ENCODE peak calls at places on chromosomes 11 and 22, in four cellular contexts. C is H9, F is IMR-90, M is H1. E is an unnamed sample.

GRCh38 chr22:49733631-49734030 is 94.0 kb downstream of the BRD1 start:
- DNase-seq in F (no peak), C (no peak), M (no peak), E (no peak)

GRCh38 chr22:35430897-35431322 is 31.0 kb downstream of the MCM5 start:
- DNase-seq in C (peak), M (peak), F (peak), E (peak)

GRCh38 chr11:27211370-27212127 is 151.5 kb downstream of the CCDC34 start:
- DNase-seq in C (no peak), M (peak), F (no peak), E (no peak)

GRCh38 chr22:41952713-41953112 is 763 bp downstream of the SMIM45 start:
- DNase-seq in M (no peak), F (no peak), C (no peak), E (no peak)

GRCh38 chr22:44591146-44591790 is 93.2 kb upstream of the RTL6 start:
- DNase-seq in C (no peak), F (no peak), M (no peak), E (no peak)

GRCh38 chr11:49377978-49378377 is 169.6 kb upstream of the FOLH1 start:
- DNase-seq in M (no peak), C (no peak), F (no peak), E (peak)

GRCh38 chr11:128098840-128099239 is 488.5 kb downstream of the ETS1 start:
- DNase-seq in M (no peak), C (no peak), F (no peak), E (peak)

GRCh38 chr11:66851698-66852465 is 5.0 kb upstream of the LRFN4 start:
- DNase-seq in F (no peak), M (peak), C (peak), E (peak)

GRCh38 chr11:33899383-33900037 is 7.6 kb upstream of the LMO2 start:
- DNase-seq in C (no peak), M (no peak), F (peak), E (peak)

GRCh38 chr11:92340839-92341238 is 116.2 kb downstream of the FAT3 start:
- DNase-seq in F (peak), M (peak), C (peak), E (peak)

GRCh38 chr22:26038365-26038764 is 130.9 kb upstream of the SEZ6L start:
- DNase-seq in C (no peak), F (no peak), M (no peak), E (peak)

GRCh38 chr11:69750108-69750850 is 24.9 kb downstream of the FGF4 start:
- DNase-seq in M (no peak), F (no peak), C (no peak), E (no peak)

GRCh38 chr11:3228445-3228829 is 3.8 kb downstream of the MRGPRE start:
- DNase-seq in M (no peak), C (no peak), F (no peak), E (no peak)

GRCh38 chr22:33332538-33332937 is 274.4 kb upstream of the SYN3 start:
- DNase-seq in C (no peak), F (no peak), M (no peak), E (no peak)

GRCh38 chr22:23862103-23862502 is 4.4 kb downstream of the SLC2A11 start:
- DNase-seq in F (peak), M (peak), C (peak), E (peak)

GRCh38 chr22:47205081-47205491 is 442.6 kb downstream of the TBC1D22A start:
- DNase-seq in M (peak), F (no peak), C (no peak), E (no peak)

GRCh38 chr11:109865558-109866186 is 227.5 kb upstream of the ZC3H12C start:
- DNase-seq in F (no peak), C (peak), M (no peak), E (peak)

GRCh38 chr22:29536411-29536810 is 17.1 kb downstream of the THOC5 start:
- DNase-seq in M (no peak), C (no peak), F (no peak), E (no peak)

GRCh38 chr11:104872393-104872792 is 25.9 kb downstream of the CASP12 start:
- DNase-seq in F (no peak), M (no peak), C (no peak), E (no peak)

GRCh38 chr11:104873252-104873651 is 25.0 kb downstream of the CASP12 start:
- DNase-seq in F (no peak), C (peak), M (no peak), E (peak)

GRCh38 chr11:104876838-104877500 is 21.3 kb downstream of the CASP12 start:
- DNase-seq in F (no peak), M (no peak), C (no peak), E (peak)

GRCh38 chr11:104879514-104880190 is 18.6 kb downstream of the CASP12 start:
- DNase-seq in F (no peak), M (no peak), C (no peak), E (no peak)

GRCh38 chr11:104876324-104876723 is 21.9 kb downstream of the CASP12 start:
- DNase-seq in F (no peak), M (no peak), C (no peak), E (no peak)
- H4K5ac ChIP-seq in F (no peak), M (no peak), C (no peak), E (no peak)

GRCh38 chr11:76662656-76663460 is 7.7 kb downstream of the LRRC32 start:
- DNase-seq in M (no peak), C (no peak), F (no peak), E (no peak)
- H3K9ac ChIP-seq in M (no peak), C (no peak), F (no peak), E (no peak)

GRCh38 chr22:19114984-19115552 is 7.1 kb downstream of the DGCR2 start:
- DNase-seq in C (no peak), F (no peak), M (no peak), E (no peak)
- H3K23ac ChIP-seq in C (no peak), F (peak), M (no peak), E (no peak)

DNA sequence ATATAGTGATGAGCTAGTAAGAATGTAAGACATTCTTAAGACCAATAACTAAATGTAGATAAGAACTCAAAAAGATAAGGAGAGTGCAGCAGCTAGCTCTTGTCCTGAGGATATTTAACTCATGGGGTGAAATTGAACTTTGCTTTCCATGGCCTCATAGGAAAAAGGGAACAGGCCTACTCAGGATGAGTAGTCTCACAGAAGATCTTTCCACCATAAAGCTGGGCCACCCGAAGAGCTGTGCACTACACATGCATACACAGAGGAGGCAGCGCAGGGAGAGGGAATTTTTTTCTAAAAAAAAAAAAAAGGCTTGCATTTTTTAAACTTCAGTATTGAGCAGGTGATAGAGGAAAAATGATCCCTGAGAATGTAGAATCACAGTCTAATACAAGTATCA is 59.9 kb upstream of the CFAP300 start:
- DNase-seq in C (no peak), M (no peak), F (no peak), E (peak)
- H4K5ac ChIP-seq in C (no peak), M (no peak), F (no peak), E (no peak)

GRCh38 chr11:113448311-113448666 is 26.9 kb downstream of the DRD2 start:
- DNase-seq in F (no peak), C (no peak), M (no peak), E (no peak)

GRCh38 chr11:113449743-113450142 is 25.5 kb downstream of the DRD2 start:
- DNase-seq in C (no peak), M (no peak), F (no peak), E (no peak)

GRCh38 chr11:113446112-113446511 is 29.1 kb downstream of the DRD2 start:
- DNase-seq in C (no peak), F (no peak), M (no peak), E (no peak)

GRCh38 chr11:113446938-113447337 is 28.3 kb downstream of the DRD2 start:
- DNase-seq in F (no peak), C (no peak), M (no peak), E (no peak)

GRCh38 chr11:113447621-113448310 is 27.4 kb downstream of the DRD2 start:
- DNase-seq in F (peak), M (no peak), C (no peak), E (no peak)
- H3K9ac ChIP-seq in F (no peak), M (no peak), C (no peak), E (no peak)

GRCh38 chr11:20360650-20361049 is 2.9 kb upstream of the HTATIP2 start:
- DNase-seq in C (no peak), F (peak), M (no peak), E (no peak)

GRCh38 chr11:20364412-20364792 is 888 bp downstream of the HTATIP2 start:
- DNase-seq in M (no peak), C (peak), F (no peak), E (no peak)

GRCh38 chr11:20362481-20362880 is 1.0 kb upstream of the HTATIP2 start:
- DNase-seq in C (no peak), M (no peak), F (no peak), E (no peak)

GRCh38 chr11:20363149-20363499 is 390 bp upstream of the HTATIP2 start:
- DNase-seq in C (no peak), M (no peak), F (no peak), E (no peak)

GRCh38 chr11:20363500-20364411 is at the start of gene HTATIP2:
- DNase-seq in M (peak), C (peak), F (peak), E (peak)
- H3K23ac ChIP-seq in M (no peak), C (no peak), F (peak), E (no peak)

GRCh38 chr11:73312036-73312435 is 4.0 kb downstream of the ARHGEF17 start:
- DNase-seq in M (no peak), C (no peak), F (no peak), E (no peak)
- H4K5ac ChIP-seq in M (no peak), C (no peak), F (no peak), E (no peak)

DNA sequence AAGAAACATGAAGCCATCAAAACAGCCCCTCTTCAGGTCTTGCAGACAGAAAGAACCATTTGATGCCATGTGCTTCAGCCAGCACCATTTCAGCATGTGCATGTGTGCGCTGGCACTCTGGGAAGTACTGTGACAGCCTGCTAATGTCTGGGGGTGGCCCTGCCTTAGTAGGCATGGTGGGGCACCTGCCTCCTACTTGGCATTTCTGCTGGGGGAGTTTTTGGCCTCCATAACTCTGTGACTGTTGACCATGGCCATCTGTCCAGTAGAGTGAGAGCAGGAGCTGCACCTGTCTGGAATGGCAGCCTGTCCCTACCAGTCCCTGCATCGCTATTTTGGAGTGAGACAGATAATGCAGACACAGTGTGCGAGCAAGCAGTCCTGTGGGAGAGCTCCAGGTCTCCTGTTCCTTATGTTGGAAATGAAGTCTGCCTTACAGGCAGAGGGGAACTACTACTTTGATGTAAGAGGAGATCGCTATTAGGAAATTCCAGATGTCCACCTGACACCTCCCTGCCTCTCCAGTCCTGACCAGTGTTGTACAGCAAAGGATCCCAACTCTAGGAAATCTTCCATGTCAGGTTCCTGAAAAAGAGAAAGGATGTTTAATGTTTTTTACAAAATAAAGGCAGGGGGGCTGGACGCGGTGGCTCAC is 102.5 kb downstream of the ATXN10 start:
- DNase-seq in M (no peak), F (no peak), C (no peak), E (no peak)
- H3K9ac ChIP-seq in M (no peak), F (no peak), C (no peak), E (no peak)